ENCODE peak calls at places on chromosomes 11 and 22, in eight cellular contexts. One of them, this sample, is unnamed.

GRCh38 chr22:46421272-46421671 is 85.8 kb downstream of the TRMU start:
- DNase-seq in EH: no peak
- DNase-seq in transverse colon: no peak
- DNase-seq in midbrain: no peak
- DNase-seq in MV-4-11: no peak
- DNase-seq in HEK293T: no peak
- DNase-seq in activated naive CD8-positive, alpha-beta T cell treated with anti-CD3 and anti-CD28 coated beads, Interleukin-2, amount 10 ng/mL, durations not matched to agents 7 days and 5 days: no peak
- DNase-seq in stimulated activated CD8-positive, alpha-beta memory T cell treated with anti-CD3 and anti-CD28 coated beads, Interleukin-2, amount 100 ng/mL, for 48 hours: peak; percentile 13
- DNase-seq in this sample: no peak

GRCh38 chr22:40739723-40740122 is 60.4 kb downstream of the MCHR1 start:
- DNase-seq in midbrain: no peak
- DNase-seq in HEK293T: no peak
- DNase-seq in MV-4-11: no peak
- DNase-seq in transverse colon: no peak
- DNase-seq in EH: peak; percentile 25
- DNase-seq in activated naive CD8-positive, alpha-beta T cell treated with anti-CD3 and anti-CD28 coated beads, Interleukin-2, amount 10 ng/mL, durations not matched to agents 7 days and 5 days: no peak
- DNase-seq in stimulated activated CD8-positive, alpha-beta memory T cell treated with anti-CD3 and anti-CD28 coated beads, Interleukin-2, amount 100 ng/mL, for 48 hours: no peak
- DNase-seq in this sample: no peak

GRCh38 chr22:37735054-37735453 is 38.2 kb downstream of the TRIOBP start:
- DNase-seq in HEK293T: peak; percentile 48
- DNase-seq in midbrain: peak; percentile 20
- DNase-seq in activated naive CD8-positive, alpha-beta T cell treated with anti-CD3 and anti-CD28 coated beads, Interleukin-2, amount 10 ng/mL, durations not matched to agents 7 days and 5 days: no peak
- DNase-seq in MV-4-11: no peak
- DNase-seq in stimulated activated CD8-positive, alpha-beta memory T cell treated with anti-CD3 and anti-CD28 coated beads, Interleukin-2, amount 100 ng/mL, for 48 hours: no peak
- DNase-seq in EH: peak; percentile 49
- DNase-seq in transverse colon: no peak
- DNase-seq in this sample: peak; percentile 72

GRCh38 chr11:76152741-76153608 is 53.3 kb downstream of the WNT11 start:
- DNase-seq in transverse colon: peak; percentile 11
- DNase-seq in stimulated activated CD8-positive, alpha-beta memory T cell treated with anti-CD3 and anti-CD28 coated beads, Interleukin-2, amount 100 ng/mL, for 48 hours: no peak
- DNase-seq in activated naive CD8-positive, alpha-beta T cell treated with anti-CD3 and anti-CD28 coated beads, Interleukin-2, amount 10 ng/mL, durations not matched to agents 7 days and 5 days: peak; percentile 41
- DNase-seq in EH: no peak
- DNase-seq in MV-4-11: no peak
- DNase-seq in midbrain: peak; percentile 5
- DNase-seq in HEK293T: no peak
- DNase-seq in this sample: no peak

GRCh38 chr11:106400949-106401545 is 323.6 kb downstream of the AASDHPPT start:
- DNase-seq in EH: no peak
- DNase-seq in MV-4-11: no peak
- DNase-seq in stimulated activated CD8-positive, alpha-beta memory T cell treated with anti-CD3 and anti-CD28 coated beads, Interleukin-2, amount 100 ng/mL, for 48 hours: no peak
- DNase-seq in midbrain: no peak
- DNase-seq in activated naive CD8-positive, alpha-beta T cell treated with anti-CD3 and anti-CD28 coated beads, Interleukin-2, amount 10 ng/mL, durations not matched to agents 7 days and 5 days: no peak
- DNase-seq in HEK293T: no peak
- DNase-seq in transverse colon: no peak
- DNase-seq in this sample: no peak

GRCh38 chr11:17529814-17530162 is 14.4 kb downstream of the USH1C start:
- DNase-seq in activated naive CD8-positive, alpha-beta T cell treated with anti-CD3 and anti-CD28 coated beads, Interleukin-2, amount 10 ng/mL, durations not matched to agents 7 days and 5 days: no peak
- DNase-seq in stimulated activated CD8-positive, alpha-beta memory T cell treated with anti-CD3 and anti-CD28 coated beads, Interleukin-2, amount 100 ng/mL, for 48 hours: no peak
- DNase-seq in midbrain: peak; percentile 65
- DNase-seq in HEK293T: no peak
- DNase-seq in MV-4-11: no peak
- DNase-seq in EH: no peak
- DNase-seq in transverse colon: no peak
- DNase-seq in this sample: no peak

GRCh38 chr22:40271440-40271839 is 74.9 kb upstream of the ADSL start:
- DNase-seq in midbrain: no peak
- DNase-seq in transverse colon: no peak
- DNase-seq in activated naive CD8-positive, alpha-beta T cell treated with anti-CD3 and anti-CD28 coated beads, Interleukin-2, amount 10 ng/mL, durations not matched to agents 7 days and 5 days: no peak
- DNase-seq in HEK293T: no peak
- DNase-seq in stimulated activated CD8-positive, alpha-beta memory T cell treated with anti-CD3 and anti-CD28 coated beads, Interleukin-2, amount 100 ng/mL, for 48 hours: no peak
- DNase-seq in MV-4-11: no peak
- DNase-seq in EH: no peak
- DNase-seq in this sample: no peak

GRCh38 chr11:57792060-57792541 is 30.5 kb downstream of the CTNND1 start:
- DNase-seq in transverse colon: peak; percentile 71
- DNase-seq in MV-4-11: peak; percentile 100
- DNase-seq in stimulated activated CD8-positive, alpha-beta memory T cell treated with anti-CD3 and anti-CD28 coated beads, Interleukin-2, amount 100 ng/mL, for 48 hours: peak; percentile 66
- DNase-seq in HEK293T: no peak
- DNase-seq in EH: peak; percentile 26
- DNase-seq in activated naive CD8-positive, alpha-beta T cell treated with anti-CD3 and anti-CD28 coated beads, Interleukin-2, amount 10 ng/mL, durations not matched to agents 7 days and 5 days: peak; percentile 83
- DNase-seq in midbrain: peak; percentile 26
- DNase-seq in this sample: peak; percentile 91

GRCh38 chr22:19275919-19276600 is 15.5 kb downstream of the CLTCL1 start:
- DNase-seq in EH: no peak
- DNase-seq in transverse colon: no peak
- DNase-seq in activated naive CD8-positive, alpha-beta T cell treated with anti-CD3 and anti-CD28 coated beads, Interleukin-2, amount 10 ng/mL, durations not matched to agents 7 days and 5 days: no peak
- DNase-seq in midbrain: no peak
- DNase-seq in HEK293T: no peak
- DNase-seq in stimulated activated CD8-positive, alpha-beta memory T cell treated with anti-CD3 and anti-CD28 coated beads, Interleukin-2, amount 100 ng/mL, for 48 hours: no peak
- DNase-seq in MV-4-11: no peak
- DNase-seq in this sample: no peak